ENCODE peak calls at places on chromosomes 13 and 19, in nine cellular contexts. H is heart left ventricle, F is transverse colon, Q is tibial artery, M is cardiac fibroblast, K is IMR-90, P is fibroblast of villous mesenchyme, L is pancreas, I is GM23338. A is an unnamed sample.

GRCh38 chr13:99197257-99197651 is 3.4 kb upstream of the UBAC2 start:
- DNase-seq in H (no peak), F (peak), Q (no peak), M (no peak), K (no peak), P (no peak), L (no peak), I (no peak), A (no peak)

GRCh38 chr19:40464059-40465024 is 1.2 kb downstream of the BLVRB start:
- DNase-seq in H (peak), F (peak), Q (peak), M (peak), K (peak), P (peak), L (peak), I (peak), A (peak)

GRCh38 chr19:57465680-57466381 is 8.9 kb upstream of the VN1R1 start:
- DNase-seq in H (no peak), F (peak), Q (no peak), M (peak), K (peak), P (peak), L (no peak), I (peak), A (peak)

GRCh38 chr13:44719857-44720671 is 143.9 kb upstream of the TSC22D1 start:
- DNase-seq in H (no peak), F (no peak), Q (peak), M (peak), K (peak), P (peak), L (no peak), I (no peak), A (no peak)

GRCh38 chr13:102642475-102642874 is 45.7 kb downstream of the TPP2 start:
- DNase-seq in H (peak), F (peak), Q (peak), M (peak), K (no peak), P (no peak), L (peak), I (no peak), A (peak)

GRCh38 chr13:101624210-101624922 is 171.9 kb downstream of the ITGBL1 start:
- DNase-seq in H (no peak), F (no peak), Q (no peak), M (no peak), K (peak), P (peak), L (no peak), I (peak), A (no peak)

GRCh38 chr19:39506944-39507714 is 7.8 kb upstream of the SELENOV start:
- DNase-seq in H (no peak), F (no peak), Q (no peak), M (peak), K (peak), P (peak), L (no peak), I (peak), A (peak)

GRCh38 chr13:51585234-51585672 is 991 bp downstream of the WDFY2 start:
- DNase-seq in H (no peak), F (no peak), Q (no peak), M (peak), K (peak), P (peak), L (no peak), I (no peak), A (no peak)

GRCh38 chr13:112901951-112902651 is 66.9 kb upstream of the MCF2L start:
- DNase-seq in H (no peak), F (no peak), Q (no peak), M (no peak), K (no peak), P (no peak), L (peak), I (no peak), A (peak)

GRCh38 chr13:30864352-30865130 is 41.5 kb upstream of the MEDAG start:
- DNase-seq in H (no peak), F (no peak), Q (no peak), M (peak), K (peak), P (peak), L (no peak), I (peak), A (peak)

GRCh38 chr19:54464624-54465266 is 1.2 kb upstream of the LENG9 start:
- DNase-seq in H (peak), F (peak), Q (peak), M (peak), K (peak), P (peak), L (peak), I (peak), A (peak)

GRCh38 chr19:5254543-5254942 is 86.1 kb downstream of the PTPRS start:
- DNase-seq in H (no peak), F (no peak), Q (no peak), M (no peak), K (no peak), P (no peak), L (no peak), I (no peak), A (no peak)

GRCh38 chr19:5257155-5258045 is 83.2 kb downstream of the PTPRS start:
- DNase-seq in H (peak), F (no peak), Q (no peak), M (no peak), K (no peak), P (no peak), L (no peak), I (no peak), A (no peak)

GRCh38 chr19:5253403-5254110 is 87.1 kb downstream of the PTPRS start:
- DNase-seq in H (no peak), F (no peak), Q (no peak), M (no peak), K (peak), P (no peak), L (no peak), I (no peak), A (no peak)

GRCh38 chr19:5254944-5255343 is 85.7 kb downstream of the PTPRS start:
- DNase-seq in H (no peak), F (no peak), Q (no peak), M (no peak), K (no peak), P (no peak), L (no peak), I (no peak), A (no peak)

GRCh38 chr19:5255602-5256231 is 84.9 kb downstream of the PTPRS start:
- DNase-seq in H (no peak), F (no peak), Q (no peak), M (no peak), K (no peak), P (no peak), L (no peak), I (peak), A (no peak)
- H3K4me3 ChIP-seq in H (no peak), F (no peak), Q (no peak), M (no peak), K (no peak), P (no peak), L (no peak), I (no peak), A (no peak)

GRCh38 chr19:3224346-3225325 is at the start of gene CELF5:
- DNase-seq in H (no peak), F (peak), Q (no peak), M (peak), K (no peak), P (peak), L (peak), I (peak), A (no peak)
- H3K4me3 ChIP-seq in H (peak), F (no peak), Q (peak), M (no peak), K (peak), P (peak), L (no peak), I (peak), A (no peak)

GRCh38 chr19:1753730-1754442 is 580 bp downstream of the ONECUT3 start:
- DNase-seq in H (no peak), F (no peak), Q (no peak), M (no peak), K (no peak), P (no peak), L (no peak), I (no peak), A (no peak)
- H3K4me3 ChIP-seq in H (no peak), F (no peak), Q (no peak), M (no peak), K (no peak), P (no peak), L (no peak), I (no peak), A (no peak)

GRCh38 chr13:48251616-48252081 is 18.6 kb downstream of the ITM2B start:
- DNase-seq in H (no peak), F (no peak), Q (no peak), M (peak), K (peak), P (peak), L (no peak), I (no peak), A (no peak)
- H3K4me3 ChIP-seq in H (no peak), F (no peak), Q (no peak), M (no peak), K (no peak), P (no peak), L (no peak), I (no peak), A (no peak)

GRCh38 chr19:11210656-11210928 is 13.2 kb upstream of the KANK2 start:
- DNase-seq in H (no peak), F (no peak), Q (no peak), M (no peak), K (no peak), P (no peak), L (no peak), I (no peak), A (no peak)
- H3K4me3 ChIP-seq in H (no peak), F (no peak), Q (no peak), M (no peak), K (no peak), P (no peak), L (no peak), I (no peak), A (no peak)

GRCh38 chr19:35373492-35373891 is 2.6 kb downstream of the GPR42 start:
- DNase-seq in H (no peak), F (no peak), Q (no peak), M (no peak), K (no peak), P (no peak), L (no peak), I (no peak), A (no peak)

GRCh38 chr19:35375505-35376307 is 4.8 kb downstream of the GPR42 start:
- DNase-seq in H (no peak), F (no peak), Q (no peak), M (no peak), K (no peak), P (no peak), L (no peak), I (no peak), A (no peak)

GRCh38 chr19:35369522-35369921 is 1.3 kb upstream of the GPR42 start:
- DNase-seq in H (no peak), F (no peak), Q (no peak), M (no peak), K (no peak), P (no peak), L (no peak), I (no peak), A (no peak)

GRCh38 chr19:35368378-35368777 is 2.5 kb upstream of the GPR42 start:
- DNase-seq in H (no peak), F (no peak), Q (no peak), M (no peak), K (no peak), P (no peak), L (no peak), I (no peak), A (no peak)

GRCh38 chr19:35370722-35371121 is at the start of gene GPR42:
- DNase-seq in H (no peak), F (no peak), Q (no peak), M (no peak), K (no peak), P (no peak), L (no peak), I (no peak), A (no peak)
- H3K4me3 ChIP-seq in H (no peak), F (no peak), Q (no peak), M (no peak), K (no peak), P (no peak), L (no peak), I (no peak), A (no peak)

DNA sequence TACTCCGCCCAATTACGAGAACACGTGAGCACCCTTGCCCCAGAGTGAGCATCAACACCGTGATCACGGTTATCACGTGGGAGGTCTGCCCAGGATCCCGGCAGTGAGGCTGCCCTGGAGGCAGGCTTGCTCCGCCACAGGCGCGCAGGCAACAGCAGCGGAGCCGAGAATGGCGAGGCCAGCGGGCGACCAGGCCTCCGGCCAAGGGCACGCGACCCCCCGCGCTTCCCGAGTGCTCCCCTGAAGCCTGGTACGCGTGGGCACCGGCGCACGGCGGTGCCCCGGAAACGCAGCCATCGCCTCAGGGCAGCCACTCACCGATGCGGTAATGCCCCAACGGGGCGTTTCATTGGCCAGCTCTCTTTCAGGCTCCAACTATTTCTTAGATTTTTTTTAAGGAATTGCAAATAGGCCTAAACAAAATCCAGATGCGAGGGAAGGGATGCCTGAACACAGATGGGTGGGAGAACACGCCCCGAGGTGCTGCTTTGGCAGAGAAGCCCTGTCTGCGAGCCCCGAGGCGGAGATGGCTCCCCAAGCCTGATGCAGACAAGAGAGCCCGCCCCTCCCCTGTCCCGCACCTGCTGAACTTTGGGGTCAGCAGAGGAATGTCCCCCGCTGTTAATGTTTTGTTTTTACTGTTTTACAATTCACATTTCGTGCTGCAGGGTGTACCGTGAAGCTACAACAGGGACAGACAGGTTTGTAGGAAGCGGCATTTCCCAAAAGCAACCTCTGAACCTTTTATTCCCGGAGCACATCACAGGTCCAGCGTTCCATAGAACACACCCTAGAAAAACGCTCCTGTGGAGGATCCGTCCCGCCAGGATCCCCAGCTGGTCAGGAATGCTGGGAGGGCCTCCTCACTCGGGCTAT is 132.7 kb downstream of the ZDHHC20 start:
- DNase-seq in H (no peak), F (peak), Q (no peak), M (peak), K (peak), P (peak), L (no peak), I (peak), A (peak)
- H3K4me3 ChIP-seq in H (peak), F (peak), Q (peak), M (peak), K (peak), P (peak), L (peak), I (peak), A (peak)

GRCh38 chr19:34237283-34237682 is 17.1 kb upstream of the GARRE1 start:
- DNase-seq in H (no peak), F (no peak), Q (no peak), M (no peak), K (no peak), P (no peak), L (no peak), I (no peak), A (no peak)

GRCh38 chr19:34235425-34235940 is 18.9 kb upstream of the GARRE1 start:
- DNase-seq in H (no peak), F (no peak), Q (no peak), M (no peak), K (no peak), P (no peak), L (no peak), I (no peak), A (no peak)

GRCh38 chr19:34236035-34236793 is 18.1 kb upstream of the GARRE1 start:
- DNase-seq in H (no peak), F (peak), Q (no peak), M (peak), K (peak), P (peak), L (no peak), I (no peak), A (no peak)

GRCh38 chr19:34241513-34242337 is 12.6 kb upstream of the GARRE1 start:
- DNase-seq in H (no peak), F (peak), Q (no peak), M (no peak), K (no peak), P (no peak), L (peak), I (peak), A (peak)

GRCh38 chr19:34237939-34238338 is 16.4 kb upstream of the GARRE1 start:
- DNase-seq in H (no peak), F (no peak), Q (no peak), M (no peak), K (no peak), P (no peak), L (no peak), I (no peak), A (no peak)
- H3K4me3 ChIP-seq in H (no peak), F (no peak), Q (no peak), M (no peak), K (no peak), P (no peak), L (no peak), I (no peak), A (no peak)

GRCh38 chr19:19146000-19146608 is 7.8 kb upstream of the TMEM161A start:
- DNase-seq in H (peak), F (peak), Q (peak), M (peak), K (peak), P (peak), L (peak), I (peak), A (peak)

GRCh38 chr19:19146865-19147264 is 8.6 kb upstream of the TMEM161A start:
- DNase-seq in H (no peak), F (no peak), Q (no peak), M (no peak), K (no peak), P (no peak), L (no peak), I (no peak), A (no peak)

GRCh38 chr19:19147344-19147743 is 9.1 kb upstream of the TMEM161A start:
- DNase-seq in H (no peak), F (no peak), Q (no peak), M (no peak), K (no peak), P (no peak), L (no peak), I (no peak), A (no peak)

GRCh38 chr19:19142347-19142746 is 4.1 kb upstream of the TMEM161A start:
- DNase-seq in H (no peak), F (no peak), Q (no peak), M (no peak), K (no peak), P (no peak), L (no peak), I (no peak), A (no peak)

DNA sequence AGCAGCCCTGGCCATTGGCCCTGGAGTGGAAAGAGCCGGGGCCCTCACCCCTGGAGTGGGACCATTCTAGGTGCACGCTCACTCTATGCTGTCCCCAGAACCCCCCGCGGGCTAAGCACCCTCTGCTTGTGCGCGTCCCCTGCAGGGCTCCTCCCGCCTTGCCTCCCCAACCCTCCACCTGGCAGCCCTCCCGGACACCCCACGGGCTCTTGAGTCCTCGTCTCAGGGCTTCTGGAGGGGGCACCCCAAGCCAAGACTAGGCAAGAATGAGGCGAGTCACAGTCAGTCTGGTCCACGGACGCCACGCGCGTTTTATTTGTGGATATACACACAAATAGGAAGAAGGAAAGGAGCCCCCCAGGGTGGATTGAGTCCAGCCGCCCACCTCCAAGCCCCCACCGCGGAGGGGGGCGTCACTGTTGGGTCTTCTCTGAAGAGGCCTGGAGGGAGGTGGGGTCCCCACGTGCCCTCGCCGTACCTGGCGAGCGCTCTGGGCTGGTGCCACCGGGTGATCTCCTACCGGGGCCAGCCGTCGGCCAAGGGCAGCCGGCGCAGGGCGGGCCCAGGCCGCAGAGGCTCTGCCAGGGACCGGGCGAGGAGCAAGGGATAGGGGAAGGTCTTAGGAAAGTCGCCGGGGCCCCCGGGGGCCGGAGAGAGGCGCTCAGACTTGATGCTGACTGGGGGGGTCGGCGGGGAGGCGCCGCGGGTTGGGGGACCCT is 7.2 kb upstream of the TMEM161A start:
- DNase-seq in H (peak), F (no peak), Q (no peak), M (no peak), K (no peak), P (no peak), L (peak), I (no peak), A (no peak)
- H3K4me3 ChIP-seq in H (peak), F (no peak), Q (peak), M (no peak), K (no peak), P (no peak), L (no peak), I (peak), A (no peak)

GRCh38 chr13:110390572-110390971 is 83.5 kb downstream of the COL4A2 start:
- DNase-seq in H (no peak), F (no peak), Q (no peak), M (peak), K (peak), P (peak), L (no peak), I (no peak), A (peak)

GRCh38 chr13:110388141-110388943 is 81.3 kb downstream of the COL4A2 start:
- DNase-seq in H (peak), F (peak), Q (no peak), M (peak), K (peak), P (peak), L (no peak), I (peak), A (peak)

GRCh38 chr13:110382830-110383229 is 75.7 kb downstream of the COL4A2 start:
- DNase-seq in H (no peak), F (no peak), Q (no peak), M (no peak), K (no peak), P (peak), L (no peak), I (no peak), A (no peak)

GRCh38 chr13:110391273-110391672 is 84.2 kb downstream of the COL4A2 start:
- DNase-seq in H (no peak), F (no peak), Q (no peak), M (no peak), K (peak), P (peak), L (no peak), I (no peak), A (no peak)

GRCh38 chr13:110387451-110388140 is 80.5 kb downstream of the COL4A2 start:
- DNase-seq in H (peak), F (peak), Q (peak), M (peak), K (peak), P (peak), L (no peak), I (peak), A (peak)
- H3K4me3 ChIP-seq in H (peak), F (no peak), Q (peak), M (no peak), K (no peak), P (no peak), L (no peak), I (no peak), A (no peak)